ENCODE peak calls at places on chromosomes 6 and 20, in seven cellular contexts. M, W, U, O, S, E and D are unnamed samples.

GRCh38 chr6:44305200-44305725 is 7.9 kb downstream of the AARS2 start:
- DNase-seq in S (no peak), U (no peak), O (no peak), W (no peak), M (no peak), E (no peak), D (no peak)

GRCh38 chr6:131251593-131252204 is 116.4 kb downstream of the AKAP7 start:
- DNase-seq in U (no peak), S (no peak), M (no peak), O (no peak), W (no peak), E (no peak), D (no peak)

GRCh38 chr6:120875900-120876299 is 458.4 kb downstream of the TBC1D32 start:
- DNase-seq in M (no peak), E (no peak), O (no peak), W (no peak), U (no peak), S (no peak), D (no peak)

GRCh38 chr20:38127011-38127621 is 38.0 kb downstream of the TGM2 start:
- DNase-seq in E (no peak), W (no peak), U (no peak), S (peak), O (peak), M (peak), D (no peak)

GRCh38 chr6:109362102-109362884 is 20.0 kb downstream of the CD164 start:
- DNase-seq in O (no peak), W (no peak), U (no peak), E (no peak), M (no peak), S (no peak), D (no peak)

GRCh38 chr20:33233129-33233774 is 2.5 kb upstream of the BPIFA1 start:
- DNase-seq in W (peak), M (no peak), U (no peak), E (peak), O (no peak), S (no peak), D (peak)

GRCh38 chr20:36113566-36114247 is 40.8 kb upstream of the EPB41L1 start:
- DNase-seq in M (no peak), S (no peak), W (no peak), O (no peak), U (no peak), E (peak), D (peak)

GRCh38 chr6:8918196-8918595 is 482.9 kb upstream of the SLC35B3 start:
- DNase-seq in O (no peak), S (no peak), U (no peak), M (no peak), W (no peak), E (no peak), D (no peak)

GRCh38 chr6:161481786-161482516 is 208.1 kb upstream of the AGPAT4 start:
- DNase-seq in W (no peak), U (no peak), S (peak), M (peak), O (no peak), E (no peak), D (no peak)

GRCh38 chr6:135170849-135171248 is 10.3 kb upstream of the MYB start:
- DNase-seq in O (no peak), U (no peak), W (no peak), M (peak), E (no peak), S (no peak), D (no peak)

GRCh38 chr6:71127374-71127773 is 161.2 kb upstream of the OGFRL1 start:
- DNase-seq in M (no peak), W (no peak), E (no peak), O (no peak), U (no peak), S (no peak), D (no peak)